ENCODE peak calls at places on chromosomes 13 and 19, in six cellular contexts. L, K, D, U, Q and P are unnamed samples.

GRCh38 chr13:35566340-35566739 is 89.9 kb upstream of the MAB21L1 start:
- DNase-seq in Q (no peak), D (no peak), K (no peak), L (no peak), U (no peak), P (no peak)

GRCh38 chr19:46297700-46298476 is 1.0 kb downstream of the HIF3A start:
- DNase-seq in L (no peak), K (peak), U (peak), Q (no peak), D (peak), P (no peak)

GRCh38 chr13:24625870-24626419 is 54.3 kb upstream of the ATP12A start:
- DNase-seq in Q (no peak), L (no peak), K (no peak), D (no peak), U (no peak), P (no peak)

GRCh38 chr13:67107973-67108372 is 122.2 kb downstream of the PCDH9 start:
- DNase-seq in K (no peak), D (no peak), L (no peak), Q (no peak), U (no peak), P (no peak)

GRCh38 chr19:32570081-32570785 is 10.8 kb upstream of the PDCD5 start:
- DNase-seq in Q (peak), L (no peak), U (peak), D (no peak), K (no peak), P (peak)

GRCh38 chr13:36706755-36707154 is 32.9 kb downstream of the SERTM1 start:
- DNase-seq in U (no peak), Q (no peak), D (no peak), L (no peak), K (no peak), P (no peak)

GRCh38 chr13:30676672-30677071 is 58.7 kb upstream of the ALOX5AP start:
- DNase-seq in U (no peak), Q (no peak), L (no peak), D (no peak), K (no peak), P (no peak)

GRCh38 chr13:34864650-34865049 is 77.4 kb upstream of the NBEA start:
- DNase-seq in D (no peak), U (no peak), Q (no peak), L (no peak), K (no peak), P (no peak)

GRCh38 chr13:77751513-77752456 is 54.3 kb downstream of the SLAIN1 start:
- DNase-seq in L (no peak), Q (no peak), U (no peak), K (no peak), D (no peak), P (peak)

GRCh38 chr19:1394252-1395193 is 6.8 kb downstream of the GAMT start:
- DNase-seq in K (no peak), L (no peak), Q (no peak), U (no peak), D (no peak), P (no peak)

GRCh38 chr13:30615851-30616311 is 1.8 kb upstream of the USPL1 start:
- DNase-seq in K (no peak), Q (no peak), U (no peak), L (no peak), D (no peak), P (no peak)

GRCh38 chr13:44096906-44097305 is 217.2 kb downstream of the LACC1 start:
- DNase-seq in Q (no peak), L (no peak), K (no peak), D (no peak), U (no peak), P (no peak)

GRCh38 chr13:70338608-70339007 is 230.4 kb upstream of the KLHL1 start:
- DNase-seq in K (no peak), L (no peak), U (no peak), D (no peak), Q (no peak), P (no peak)

GRCh38 chr19:31664997-31665396 is 315.8 kb upstream of the TSHZ3 start:
- DNase-seq in U (no peak), Q (no peak), L (no peak), K (no peak), D (no peak), P (no peak)

GRCh38 chr19:45151821-45152503 is 8.8 kb downstream of the NKPD1 start:
- DNase-seq in L (no peak), K (no peak), D (no peak), Q (no peak), U (no peak), P (no peak)

GRCh38 chr19:45153339-45154063 is 7.3 kb downstream of the NKPD1 start:
- DNase-seq in L (peak), D (no peak), Q (no peak), K (peak), U (no peak), P (no peak)

GRCh38 chr19:45154064-45154827 is 6.5 kb downstream of the NKPD1 start:
- DNase-seq in Q (no peak), D (no peak), K (no peak), U (no peak), L (no peak), P (peak)

GRCh38 chr19:45150731-45151725 is 9.8 kb downstream of the NKPD1 start:
- DNase-seq in L (no peak), Q (no peak), U (no peak), D (no peak), K (no peak), P (no peak)

GRCh38 chr19:45152504-45153338 is 8.1 kb downstream of the NKPD1 start:
- DNase-seq in Q (peak), K (peak), D (no peak), U (no peak), L (peak), P (no peak)
- TF ChIP-seq CTCF in Q (no peak), K (no peak), D (no peak), U (no peak), L (no peak), P (no peak)

DNA sequence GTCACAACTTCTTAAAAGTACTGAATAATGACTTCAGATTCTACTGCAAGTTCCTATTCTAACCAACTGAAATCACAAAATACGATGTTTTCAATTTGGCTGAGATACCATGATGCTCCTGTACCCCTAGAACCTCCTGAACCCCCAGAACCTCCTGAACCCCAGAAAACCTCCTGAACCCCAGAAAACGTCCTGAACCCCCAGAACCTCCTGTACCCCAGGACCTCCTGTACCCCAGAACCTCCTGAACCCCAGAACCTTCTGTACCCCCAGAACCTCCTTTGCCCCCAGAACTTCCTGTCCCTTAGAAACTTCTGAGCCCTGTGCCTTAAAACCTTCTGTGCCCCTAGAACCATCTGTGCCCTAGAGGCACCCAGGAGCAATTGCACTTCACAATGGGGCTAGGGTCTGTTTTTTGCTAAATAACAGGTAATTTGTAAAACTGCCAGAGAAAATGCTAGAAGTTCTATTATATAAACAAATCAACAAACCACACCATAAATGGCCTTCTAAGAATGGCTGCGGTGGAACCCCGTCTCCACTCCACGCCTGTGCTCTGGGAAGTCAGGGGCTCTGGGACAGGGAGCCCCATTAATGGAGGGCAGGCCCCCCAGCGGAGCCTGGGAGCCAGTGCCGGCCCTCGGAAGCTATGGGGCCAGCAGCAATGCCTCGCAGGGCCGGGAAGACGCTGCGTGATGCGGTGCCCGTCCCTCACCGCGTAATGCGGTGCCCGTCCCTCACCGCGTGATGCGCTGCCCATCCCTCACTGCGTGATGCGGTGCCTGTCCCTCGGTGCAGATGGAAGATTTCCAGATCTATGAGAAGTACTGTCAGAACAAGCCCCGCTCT is 21.3 kb upstream of the F7 start:
- DNase-seq in D (no peak), L (no peak), K (peak), Q (no peak), U (no peak), P (no peak)
- TF ChIP-seq CTCF in D (no peak), L (no peak), K (no peak), Q (no peak), U (no peak), P (no peak)

GRCh38 chr13:97259787-97260641 is 37.9 kb downstream of the MBNL2 start:
- DNase-seq in U (no peak), D (no peak), Q (no peak), K (no peak), L (no peak), P (no peak)

GRCh38 chr13:97258801-97259200 is 36.7 kb downstream of the MBNL2 start:
- DNase-seq in Q (no peak), U (no peak), L (no peak), D (no peak), K (no peak), P (no peak)

GRCh38 chr13:97256343-97256783 is 34.2 kb downstream of the MBNL2 start:
- DNase-seq in U (no peak), K (no peak), L (no peak), D (peak), Q (no peak), P (no peak)

GRCh38 chr13:97257228-97257755 is 35.2 kb downstream of the MBNL2 start:
- DNase-seq in D (no peak), U (no peak), Q (no peak), L (no peak), K (no peak), P (no peak)

DNA sequence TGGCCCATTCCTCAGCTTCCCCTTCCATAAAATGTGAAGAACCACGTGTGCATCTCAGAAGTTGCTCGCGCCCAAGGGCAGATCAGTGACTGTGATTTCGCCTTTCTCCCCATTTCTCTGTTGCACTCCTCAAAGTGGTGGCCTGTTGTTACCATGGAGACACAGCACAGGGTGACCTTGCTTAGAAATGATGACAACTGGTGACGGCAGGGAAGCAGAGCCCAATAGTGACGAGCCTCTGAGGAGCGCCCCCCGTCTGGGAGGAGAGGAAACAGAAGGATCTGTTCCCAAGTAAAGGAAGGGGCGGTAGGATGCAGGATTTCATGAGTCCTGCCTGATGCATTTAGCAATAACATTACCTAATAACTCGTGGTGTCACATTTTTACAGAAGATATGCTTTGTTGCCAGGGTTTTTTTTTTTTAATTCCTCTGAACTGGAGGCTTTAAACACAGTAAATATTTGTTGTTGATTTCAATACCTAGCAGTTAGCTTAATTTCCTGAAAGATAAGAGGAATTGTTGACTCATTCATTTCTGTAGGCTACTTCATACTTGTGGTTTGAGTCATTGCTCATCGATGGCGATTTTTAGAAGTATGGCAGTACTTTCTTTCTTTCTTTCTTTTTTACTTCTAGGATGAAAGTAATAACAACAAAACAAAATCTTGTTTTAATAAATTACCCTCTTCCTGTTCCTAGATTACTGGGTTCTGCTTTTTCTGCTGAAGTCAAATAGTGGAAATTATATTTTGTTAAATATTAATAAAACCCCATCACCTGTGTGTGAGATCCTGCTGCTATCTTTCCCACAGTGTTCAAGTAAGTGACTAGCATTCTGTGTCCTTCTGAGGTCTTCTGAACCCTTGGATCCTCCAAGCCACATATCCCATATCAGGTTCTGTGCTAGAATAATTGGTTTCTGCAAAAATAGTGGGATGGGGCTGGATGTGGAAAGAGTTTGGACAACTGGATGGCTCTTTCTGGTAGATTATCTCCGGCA is 36.0 kb downstream of the MBNL2 start:
- DNase-seq in D (peak), U (peak), Q (no peak), L (no peak), K (peak), P (peak)
- TF ChIP-seq CTCF in D (no peak), U (no peak), Q (no peak), L (no peak), K (no peak), P (no peak)

DNA sequence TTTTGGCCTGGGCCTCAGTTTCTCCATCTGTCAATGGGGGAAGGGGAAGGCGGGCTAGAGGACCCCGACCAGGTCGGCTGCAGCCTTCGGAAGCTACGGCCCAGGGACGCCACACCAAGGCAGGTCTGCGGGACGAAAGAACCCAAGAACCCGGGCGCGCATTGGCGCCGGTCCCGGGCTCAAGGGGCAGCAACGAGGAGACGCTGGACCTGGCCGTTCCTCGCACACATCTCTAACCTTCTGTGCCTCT is 739 bp upstream of the ILF3 start:
- DNase-seq in Q (no peak), U (no peak), K (no peak), L (no peak), D (no peak), P (no peak)
- TF ChIP-seq CTCF in Q (no peak), U (no peak), K (no peak), L (no peak), D (no peak), P (no peak)

DNA sequence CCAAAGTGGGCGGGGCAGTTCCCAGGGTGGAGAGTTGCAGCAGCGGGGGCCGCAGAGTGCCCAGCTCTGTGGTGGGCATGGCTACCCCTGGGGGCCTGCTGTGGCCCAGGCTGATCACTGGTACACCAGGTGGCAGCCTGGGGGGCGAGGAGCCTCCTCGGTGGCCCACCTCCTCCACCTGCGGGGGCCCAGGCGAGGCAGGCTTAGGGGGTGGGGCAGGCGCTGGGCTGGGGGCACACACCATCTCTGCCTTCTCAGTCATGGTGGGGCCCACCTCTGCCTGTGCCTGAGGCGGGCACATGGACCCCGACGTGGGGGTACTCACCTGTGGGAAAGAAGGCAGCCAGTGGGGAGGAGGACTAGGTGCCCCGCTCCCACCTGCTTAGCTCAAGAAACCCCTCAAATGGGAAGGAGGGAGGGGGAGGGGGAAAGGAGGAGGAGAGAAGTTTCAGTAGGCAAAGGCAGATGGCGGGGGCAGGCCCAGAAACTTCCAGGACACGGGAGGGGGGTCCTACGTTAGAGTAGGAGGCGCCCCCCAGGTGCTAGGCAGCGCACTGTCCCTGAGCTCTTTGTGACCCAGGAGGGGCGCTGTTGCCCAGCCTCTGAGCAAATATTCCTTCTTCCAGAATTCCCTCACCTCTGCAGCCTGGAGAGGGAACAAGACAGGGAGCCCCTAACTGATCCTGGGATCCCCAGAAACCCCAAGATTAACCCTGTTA is 1.6 kb downstream of the LYL1 start:
- DNase-seq in U (no peak), L (no peak), Q (peak), K (no peak), D (peak), P (no peak)
- TF ChIP-seq CTCF in U (no peak), L (no peak), Q (peak), K (peak), D (no peak), P (no peak)